ENCODE peak calls at places on chromosomes 13 and 19, in eight cellular contexts. I is IMR-90; K is Panc1; X is CD8-positive, alpha-beta memory T cell; E is endodermal cell; T is CD8-positive, alpha-beta T cell; Y is ovary; W is fibroblast of lung. B is an unnamed sample.

GRCh38 chr13:48094404-48094780 is 512 bp downstream of the MED4 start:
- DNase-seq in K (no peak), E (peak), Y (no peak), I (no peak), T (no peak), X (no peak), W (peak), B (no peak)

GRCh38 chr19:31538879-31539278 is 189.6 kb upstream of the TSHZ3 start:
- DNase-seq in E (no peak), Y (no peak), I (no peak), T (no peak), W (no peak), K (no peak), X (no peak), B (no peak)

GRCh38 chr13:60000081-60000480 is 163.6 kb downstream of the DIAPH3 start:
- DNase-seq in T (no peak), Y (no peak), W (no peak), X (no peak), I (peak), K (no peak), E (no peak), B (no peak)

GRCh38 chr13:28494861-28495585 is at the start of gene FLT1:
- DNase-seq in X (no peak), I (peak), E (peak), Y (no peak), W (no peak), T (no peak), K (no peak), B (no peak)

GRCh38 chr19:35098413-35099049 is 17.1 kb upstream of the FXYD3 start:
- DNase-seq in W (no peak), K (no peak), X (no peak), E (no peak), T (no peak), Y (no peak), I (no peak), B (no peak)

GRCh38 chr19:39416626-39417120 is 4.2 kb downstream of the PLEKHG2 start:
- DNase-seq in T (no peak), E (no peak), X (no peak), K (no peak), Y (no peak), I (no peak), W (no peak), B (no peak)

GRCh38 chr19:13014101-13014920 is 19.0 kb downstream of the NFIX start:
- DNase-seq in T (no peak), X (no peak), K (no peak), W (peak), Y (peak), E (peak), I (no peak), B (no peak)

GRCh38 chr13:28792992-28793391 is 27.1 kb upstream of the MTUS2 start:
- DNase-seq in I (peak), W (peak), X (no peak), E (no peak), K (no peak), T (no peak), Y (no peak), B (no peak)

GRCh38 chr19:32611161-32611560 is 30.2 kb downstream of the PDCD5 start:
- DNase-seq in I (no peak), E (no peak), Y (no peak), T (no peak), K (no peak), W (no peak), X (no peak), B (no peak)

GRCh38 chr13:44362394-44363040 is 11.1 kb upstream of the SERP2 start:
- DNase-seq in K (no peak), I (no peak), Y (no peak), E (no peak), X (no peak), W (peak), T (no peak), B (no peak)

GRCh38 chr13:98537306-98537705 is 39.6 kb downstream of the STK24 start:
- DNase-seq in W (no peak), E (no peak), X (no peak), I (no peak), K (no peak), Y (no peak), T (no peak), B (no peak)

GRCh38 chr13:87671031-87671823 is at the start of gene SLITRK5:
- DNase-seq in Y (peak), K (no peak), W (peak), I (peak), T (peak), X (peak), E (peak), B (peak)

GRCh38 chr13:38686635-38687245 is at the start of gene FREM2:
- DNase-seq in W (peak), I (no peak), K (no peak), E (peak), X (no peak), Y (peak), T (no peak), B (no peak)

GRCh38 chr13:71517004-71517403 is 350.0 kb downstream of the DACH1 start:
- DNase-seq in X (no peak), K (no peak), T (no peak), E (no peak), I (no peak), Y (no peak), W (no peak), B (no peak)

GRCh38 chr19:50796128-50796633 is 6.0 kb downstream of the ACP4 start:
- DNase-seq in K (no peak), I (no peak), X (no peak), T (no peak), W (no peak), E (peak), Y (no peak), B (no peak)

GRCh38 chr13:90483906-90484305 is 863.6 kb upstream of the MIR17HG start:
- DNase-seq in X (no peak), K (no peak), E (no peak), Y (no peak), T (no peak), I (no peak), W (no peak), B (no peak)

GRCh38 chr13:98481511-98481951 is 95.4 kb downstream of the STK24 start:
- DNase-seq in Y (no peak), X (no peak), K (no peak), E (no peak), I (peak), W (peak), T (no peak), B (no peak)

GRCh38 chr13:74771964-74772363 is 637.8 kb upstream of the KLF12 start:
- DNase-seq in X (no peak), E (no peak), T (no peak), Y (no peak), W (peak), I (peak), K (no peak), B (no peak)

GRCh38 chr19:48735031-48735615 is 5.3 kb downstream of the RASIP1 start:
- DNase-seq in E (peak), K (no peak), Y (no peak), W (no peak), I (no peak), X (no peak), T (no peak), B (no peak)

GRCh38 chr19:44002566-44003460 is at the start of gene ZNF230:
- DNase-seq in X (peak), I (peak), K (peak), E (peak), T (peak), W (peak), Y (peak), B (peak)

GRCh38 chr19:28148554-28148953 is 1064.4 kb downstream of the UQCRFS1 start:
- DNase-seq in T (no peak), E (no peak), X (no peak), Y (no peak), K (no peak), W (no peak), I (no peak), B (no peak)

GRCh38 chr19:40281381-40282208 is 3.5 kb downstream of the AKT2 start:
- DNase-seq in Y (no peak), T (no peak), K (no peak), I (no peak), W (no peak), E (no peak), X (no peak), B (no peak)

GRCh38 chr13:107765724-107766436 is 449.5 kb downstream of the LIG4 start:
- DNase-seq in Y (no peak), I (peak), W (no peak), X (no peak), K (no peak), T (no peak), E (no peak), B (no peak)

GRCh38 chr13:113353254-113353653 is 10.7 kb downstream of the GRTP1 start:
- DNase-seq in E (no peak), T (no peak), X (no peak), K (no peak), Y (no peak), W (no peak), I (no peak), B (no peak)

GRCh38 chr13:23695196-23695595 is 125.0 kb downstream of the TNFRSF19 start:
- DNase-seq in I (no peak), W (no peak), K (no peak), E (no peak), T (no peak), X (no peak), Y (no peak), B (no peak)

GRCh38 chr19:45863840-45864628 is at the start of gene FOXA3:
- DNase-seq in I (peak), K (no peak), W (peak), Y (no peak), E (peak), T (peak), X (peak), B (no peak)

GRCh38 chr19:35409191-35409590 is 38.3 kb downstream of the GPR42 start:
- DNase-seq in K (no peak), T (no peak), W (no peak), I (no peak), X (no peak), E (no peak), Y (no peak), B (no peak)

GRCh38 chr19:51565583-51565982 is 5.5 kb upstream of the ZNF175 start:
- DNase-seq in Y (no peak), E (no peak), T (no peak), W (no peak), K (no peak), I (no peak), X (no peak), B (no peak)

GRCh38 chr13:44688652-44689051 is 112.5 kb upstream of the TSC22D1 start:
- DNase-seq in I (no peak), T (no peak), W (no peak), X (no peak), E (no peak), K (no peak), Y (no peak), B (no peak)

GRCh38 chr19:43532962-43533545 is at the start of gene ZNF575:
- DNase-seq in E (peak), Y (peak), X (peak), I (peak), K (peak), T (peak), W (peak), B (peak)

GRCh38 chr13:99178636-99179035 is 22.0 kb upstream of the UBAC2 start:
- DNase-seq in W (peak), Y (no peak), E (no peak), T (no peak), X (peak), K (no peak), I (no peak), B (no peak)

GRCh38 chr19:28472111-28472510 is 740.8 kb downstream of the UQCRFS1 start:
- DNase-seq in K (no peak), I (no peak), T (no peak), E (no peak), X (no peak), W (no peak), Y (no peak), B (no peak)

GRCh38 chr13:44869167-44869566 is 120.1 kb downstream of the NUFIP1 start:
- DNase-seq in T (no peak), X (no peak), E (no peak), I (no peak), W (no peak), K (no peak), Y (no peak), B (no peak)

GRCh38 chr13:36428083-36428482 is 4.2 kb upstream of the CCNA1 start:
- DNase-seq in T (no peak), W (no peak), I (no peak), Y (no peak), X (no peak), E (no peak), K (no peak), B (peak)

GRCh38 chr13:113113846-113114271 is 8.3 kb downstream of the F7 start:
- DNase-seq in I (no peak), Y (no peak), W (no peak), T (no peak), E (peak), K (no peak), X (no peak), B (no peak)

GRCh38 chr13:32135655-32136054 is 104.1 kb downstream of the FRY start:
- DNase-seq in I (peak), E (no peak), W (peak), Y (no peak), K (no peak), T (no peak), X (no peak), B (no peak)

GRCh38 chr19:11860721-11861120 is 12.2 kb downstream of the ZNF439 start:
- DNase-seq in T (no peak), Y (no peak), K (no peak), E (no peak), I (no peak), X (no peak), W (no peak), B (no peak)

GRCh38 chr19:18796239-18796638 is 5.1 kb upstream of the COMP start:
- DNase-seq in T (no peak), X (no peak), E (no peak), K (no peak), Y (no peak), W (no peak), I (no peak), B (no peak)

GRCh38 chr19:18800636-18801035 is 9.5 kb upstream of the COMP start:
- DNase-seq in Y (no peak), E (no peak), X (no peak), T (no peak), W (no peak), I (no peak), K (no peak), B (no peak)

GRCh38 chr19:18800079-18800478 is 9.0 kb upstream of the COMP start:
- DNase-seq in Y (no peak), X (no peak), W (no peak), T (no peak), I (no peak), K (no peak), E (no peak), B (no peak)

GRCh38 chr19:18799389-18799970 is 8.4 kb upstream of the COMP start:
- DNase-seq in X (no peak), K (no peak), I (no peak), Y (no peak), W (no peak), E (no peak), T (no peak), B (no peak)

GRCh38 chr19:18798384-18799352 is 7.6 kb upstream of the COMP start:
- DNase-seq in I (no peak), T (no peak), X (no peak), W (no peak), K (no peak), E (peak), Y (no peak), B (no peak)
- H3K27ac ChIP-seq in I (no peak), T (no peak), X (no peak), W (no peak), K (no peak), E (no peak), Y (no peak), B (no peak)

GRCh38 chr19:3138268-3138667 is 2.4 kb downstream of the GNA15 start:
- DNase-seq in K (no peak), W (no peak), X (no peak), Y (no peak), I (no peak), E (no peak), T (no peak), B (no peak)

GRCh38 chr19:3137139-3137538 is 1.3 kb downstream of the GNA15 start:
- DNase-seq in E (no peak), I (no peak), K (no peak), Y (peak), T (no peak), X (no peak), W (peak), B (no peak)

GRCh38 chr19:3133793-3134116 is 2.1 kb upstream of the GNA15 start:
- DNase-seq in X (no peak), W (no peak), E (peak), Y (no peak), I (no peak), K (no peak), T (no peak), B (no peak)

GRCh38 chr19:3136684-3137055 is 837 bp downstream of the GNA15 start:
- DNase-seq in T (no peak), X (no peak), Y (no peak), I (no peak), E (peak), K (no peak), W (no peak), B (peak)

DNA sequence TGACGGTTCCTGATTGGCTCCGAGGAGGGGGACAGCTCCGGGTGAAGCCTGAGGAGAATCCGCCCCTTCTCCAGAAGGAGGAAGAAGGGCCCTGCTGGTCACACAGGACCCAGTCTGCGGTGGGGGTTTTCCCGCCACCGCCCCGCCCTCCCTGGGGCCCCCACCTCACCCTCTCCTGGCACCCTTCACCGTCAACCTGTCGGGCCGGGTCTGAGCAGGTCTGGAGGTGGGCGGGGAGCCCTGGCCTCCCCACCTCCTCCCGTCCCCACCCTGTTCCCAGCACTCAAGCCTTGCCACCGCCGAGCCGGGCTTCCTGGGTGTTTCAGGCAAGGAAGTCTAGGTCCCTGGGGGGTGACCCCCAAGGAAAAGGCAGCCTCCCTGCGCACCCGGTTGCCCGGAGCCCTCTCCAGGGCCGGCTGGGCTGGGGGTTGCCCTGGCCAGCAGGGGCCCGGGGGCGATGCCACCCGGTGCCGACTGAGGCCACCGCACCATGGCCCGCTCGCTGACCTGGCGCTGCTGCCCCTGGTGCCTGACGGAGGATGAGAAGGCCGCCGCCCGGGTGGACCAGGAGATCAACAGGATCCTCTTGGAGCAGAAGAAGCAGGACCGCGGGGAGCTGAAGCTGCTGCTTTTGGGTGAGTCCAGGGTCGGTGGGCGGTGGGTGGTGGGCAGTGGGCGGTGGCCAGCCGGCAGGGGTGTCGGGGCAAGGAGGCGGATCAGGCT is at the start of gene GNA15:
- DNase-seq in T (no peak), X (no peak), E (peak), I (no peak), K (no peak), Y (no peak), W (no peak), B (peak)
- H3K27ac ChIP-seq in T (no peak), X (no peak), E (no peak), I (no peak), K (peak), Y (no peak), W (no peak), B (peak)

GRCh38 chr13:35179494-35179893 is 237.4 kb downstream of the NBEA start:
- DNase-seq in X (no peak), I (no peak), W (no peak), E (no peak), Y (no peak), T (no peak), K (no peak), B (no peak)

DNA sequence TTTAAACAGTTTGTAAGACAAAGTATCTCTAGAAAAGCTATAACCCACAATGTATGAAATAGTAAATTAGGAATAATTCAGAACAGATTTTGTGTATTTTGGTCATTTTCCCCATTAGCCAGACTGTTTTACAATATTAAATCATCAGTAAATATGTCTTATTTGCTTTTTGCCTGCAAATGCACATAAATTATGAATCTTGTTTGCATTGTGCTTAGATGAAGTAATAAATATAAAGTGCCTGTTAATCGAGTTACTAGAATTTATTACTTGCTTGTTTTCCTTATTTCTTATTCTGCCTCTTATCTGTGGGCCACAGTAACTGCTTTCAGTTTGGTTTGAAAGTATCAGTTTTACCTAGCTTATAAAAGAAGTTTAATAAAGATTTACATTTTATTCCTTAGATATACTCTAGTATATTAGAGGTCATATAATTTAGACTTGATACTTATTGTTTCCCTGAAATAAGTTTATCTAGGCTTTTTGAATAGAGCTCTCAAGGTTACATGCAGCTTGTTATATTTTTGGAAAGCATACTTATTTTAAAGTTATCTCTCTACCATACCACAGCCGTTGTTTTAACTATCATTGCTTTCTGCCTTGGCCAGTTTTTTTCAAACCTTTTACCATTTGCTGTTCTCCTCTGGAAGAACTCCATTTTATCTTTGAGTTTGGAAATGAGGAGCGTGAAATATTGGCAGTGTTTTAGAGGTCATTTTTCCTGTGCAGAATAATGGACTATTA is 238.0 kb downstream of the NBEA start:
- DNase-seq in I (no peak), E (no peak), X (no peak), W (no peak), T (no peak), K (no peak), Y (no peak), B (no peak)
- H3K27ac ChIP-seq in I (no peak), E (no peak), X (no peak), W (no peak), T (no peak), K (no peak), Y (no peak), B (no peak)

DNA sequence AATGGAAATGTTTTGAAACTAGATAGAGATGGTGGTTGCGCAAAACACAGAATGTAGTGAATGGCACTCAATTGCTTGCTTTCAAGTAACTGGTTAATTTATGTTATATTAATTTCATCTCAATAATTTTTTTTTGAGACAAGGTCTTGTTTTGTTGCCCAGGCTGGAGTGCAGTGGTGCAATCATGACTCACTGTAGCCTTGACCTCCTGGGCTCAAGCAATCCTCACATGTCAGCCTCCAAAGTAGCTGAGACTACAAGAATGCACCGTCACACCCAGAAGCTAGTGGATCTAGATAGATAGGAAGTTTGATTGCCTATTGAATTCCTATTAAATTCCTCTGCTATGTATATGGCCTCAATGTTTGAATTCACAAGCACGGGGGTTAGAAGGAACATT is 26.4 kb upstream of the ADGRE2 start:
- DNase-seq in I (no peak), T (no peak), W (peak), X (no peak), K (no peak), E (no peak), Y (no peak), B (no peak)
- H3K27ac ChIP-seq in I (no peak), T (no peak), W (no peak), X (no peak), K (no peak), E (no peak), Y (no peak), B (no peak)